ENCODE peak calls at places on chromosomes 4 and X, in four cellular contexts. V is NCI-H1105 treated with DMSO at 0.1 percent for 48 hours; N is EH; B is activated effector memory CD4-positive, alpha-beta T cell treated with Interleukin-2 at 50 U/mL for 16 hours. K is an unnamed sample.

GRCh38 chr4:41281038-41281634 is 24.4 kb downstream of the UCHL1 start:
- DNase-seq in N (peak; percentile 84), B (no peak), V (peak; percentile 69), K (no peak)

GRCh38 chrX:117839544-117839943 is 277.1 kb downstream of the KLHL13 start:
- DNase-seq in B (no peak), V (no peak), N (no peak), K (no peak)

GRCh38 chr4:99052902-99053301 is 35.7 kb downstream of the ADH5 start:
- DNase-seq in B (no peak), V (no peak), N (no peak), K (no peak)

GRCh38 chr4:15003441-15003890 is 1.2 kb downstream of the CPEB2 start:
- DNase-seq in N (peak; percentile 42), V (no peak), B (peak; percentile 46), K (peak; percentile 52)

GRCh38 chrX:16892504-16893362 is 22.6 kb upstream of the RBBP7 start:
- DNase-seq in N (peak; percentile 75), B (no peak), V (peak; percentile 51), K (peak; percentile 29)

GRCh38 chrX:153703036-153703370 is 15.3 kb downstream of the SLC6A8 start:
- DNase-seq in B (no peak), N (no peak), V (no peak), K (no peak)

GRCh38 chrX:71941771-71942170 is 31.1 kb downstream of the NHSL2 start:
- DNase-seq in B (no peak), N (peak; percentile 69), V (no peak), K (no peak)

GRCh38 chr4:149706942-149707341 is 108.7 kb downstream of the IQCM start:
- DNase-seq in N (peak; percentile 76), V (no peak), B (no peak), K (no peak)

GRCh38 chr4:158871050-158871724 is 102.4 kb downstream of the FNIP2 start:
- DNase-seq in N (no peak), B (no peak), V (no peak), K (no peak)

GRCh38 chr4:150237110-150237852 is 159.0 kb downstream of the DCLK2 start:
- DNase-seq in V (no peak), B (no peak), N (peak; percentile 99), K (no peak)

GRCh38 chr4:113744667-113745241 is 16.8 kb downstream of the CAMK2D start:
- DNase-seq in B (no peak), V (no peak), N (no peak), K (no peak)

GRCh38 chr4:87543835-87544461 is 14.8 kb upstream of the SPARCL1 start:
- DNase-seq in B (no peak), N (peak; percentile 57), V (no peak), K (no peak)

K was measured in activated T-helper 1 cell treated with Interleukin-2 at 50 U/mL for 16 hours.